ENCODE peak calls at places on chromosomes 16 and 17, in six cellular contexts. Q, D, Z, W, I and O are unnamed samples.

GRCh38 chr16:22711847-22712246 is 102.1 kb upstream of the HS3ST2 start:
- DNase-seq in W (no peak), I (no peak), Z (no peak), Q (no peak), D (no peak), O (no peak)

GRCh38 chr16:79656537-79657115 is 56.1 kb upstream of the MAF start:
- DNase-seq in D (no peak), W (no peak), Z (no peak), Q (no peak), I (no peak), O (no peak)

GRCh38 chr16:47712276-47713224 is 251.4 kb downstream of the PHKB start:
- DNase-seq in W (no peak), Z (no peak), D (no peak), I (no peak), Q (no peak), O (no peak)

GRCh38 chr17:60106377-60107059 is 27.8 kb upstream of the HEATR6 start:
- DNase-seq in D (peak), I (no peak), Z (no peak), W (no peak), Q (no peak), O (no peak)

GRCh38 chr16:84554627-84555328 is 50.3 kb upstream of the MEAK7 start:
- DNase-seq in Q (no peak), W (no peak), I (no peak), D (no peak), Z (no peak), O (no peak)

GRCh38 chr17:44995602-44996001 is 27.5 kb upstream of the C1QL1 start:
- DNase-seq in Z (no peak), D (no peak), I (no peak), Q (no peak), W (no peak), O (no peak)

GRCh38 chr17:45264988-45265387 is 3.1 kb upstream of the SPATA32 start:
- DNase-seq in Q (no peak), D (no peak), Z (no peak), W (no peak), I (no peak), O (no peak)

GRCh38 chr16:85220125-85220839 is 108.0 kb upstream of the CIBAR2 start:
- DNase-seq in Z (peak), D (peak), W (no peak), I (peak), Q (no peak), O (peak)

GRCh38 chr16:86286991-86287640 is 223.2 kb upstream of the FOXF1 start:
- DNase-seq in I (no peak), Z (no peak), D (no peak), W (no peak), Q (no peak), O (no peak)

GRCh38 chr16:25279491-25279890 is 21.8 kb upstream of the ZKSCAN2 start:
- DNase-seq in Q (no peak), Z (no peak), I (no peak), W (no peak), D (no peak), O (no peak)

GRCh38 chr17:59848778-59849177 is 44.0 kb downstream of the TUBD1 start:
- DNase-seq in Q (no peak), I (no peak), D (peak), Z (no peak), W (no peak), O (no peak)

GRCh38 chr16:3171855-3172593 is 16.0 kb upstream of the OR1F1 start:
- DNase-seq in I (no peak), Z (no peak), D (no peak), Q (no peak), W (no peak), O (no peak)

GRCh38 chr16:715448-716249 is 731 bp downstream of the METRN start:
- DNase-seq in Q (no peak), W (no peak), Z (no peak), D (no peak), I (no peak), O (no peak)

GRCh38 chr16:31355701-31356100 is 725 bp downstream of the ITGAX start:
- DNase-seq in Q (no peak), Z (no peak), D (no peak), I (no peak), W (no peak), O (no peak)

GRCh38 chr17:68085751-68086445 is 50.4 kb downstream of the KPNA2 start:
- DNase-seq in W (no peak), Z (no peak), I (no peak), Q (no peak), D (no peak), O (no peak)

GRCh38 chr16:2197765-2198164 is 1.4 kb upstream of the CASKIN1 start:
- DNase-seq in W (no peak), Q (no peak), Z (no peak), I (no peak), D (no peak), O (no peak)

GRCh38 chr16:27273670-27274522 is 5.3 kb upstream of the NSMCE1 start:
- DNase-seq in I (no peak), W (no peak), D (peak), Z (no peak), Q (no peak), O (no peak)

GRCh38 chr17:66135896-66136295 is 56.0 kb downstream of the CEP112 start:
- DNase-seq in Z (no peak), Q (no peak), W (no peak), D (peak), I (no peak), O (no peak)

GRCh38 chr17:79531696-79532095 is 79.2 kb downstream of the RBFOX3 start:
- DNase-seq in Z (no peak), W (no peak), D (no peak), I (no peak), Q (no peak), O (no peak)

GRCh38 chr17:56792267-56792666 is 41.5 kb downstream of the C17orf67 start:
- DNase-seq in I (no peak), Q (no peak), W (no peak), Z (no peak), D (no peak), O (no peak)

GRCh38 chr16:65698943-65699342 is 577.1 kb upstream of the CDH11 start:
- DNase-seq in Z (no peak), D (peak), I (no peak), W (no peak), Q (no peak), O (no peak)

GRCh38 chr16:50038756-50039529 is 13.9 kb downstream of the CNEP1R1 start:
- DNase-seq in Q (no peak), I (peak), W (no peak), D (no peak), Z (no peak), O (no peak)

GRCh38 chr16:6804461-6804860 is 528.2 kb upstream of the RBFOX1 start:
- DNase-seq in W (no peak), D (no peak), Z (no peak), I (no peak), Q (no peak), O (no peak)

GRCh38 chr17:63579633-63580032 is 21.1 kb upstream of the TACO1 start:
- DNase-seq in D (no peak), W (no peak), Z (no peak), Q (no peak), I (no peak), O (no peak)

GRCh38 chr17:31571124-31571892 is 179.8 kb downstream of the RAB11FIP4 start:
- DNase-seq in I (no peak), Z (no peak), W (no peak), Q (no peak), D (peak), O (no peak)

GRCh38 chr17:41518789-41519449 is at the start of gene KRT15:
- DNase-seq in D (no peak), Q (no peak), I (no peak), Z (no peak), W (no peak), O (no peak)

GRCh38 chr16:86483-86952 is 8.5 kb downstream of the MPG start:
- DNase-seq in Q (no peak), Z (no peak), W (no peak), I (no peak), D (no peak), O (no peak)

GRCh38 chr16:81697321-81697885 is 81.7 kb upstream of the PLCG2 start:
- DNase-seq in D (no peak), W (peak), Q (no peak), I (peak), Z (peak), O (peak)

GRCh38 chr16:4734730-4735575 is 616 bp downstream of the DNAAF8 start:
- DNase-seq in Z (peak), Q (peak), I (peak), D (peak), W (peak), O (peak)

GRCh38 chr16:10827691-10828341 is 9.2 kb upstream of the TVP23A start:
- DNase-seq in W (no peak), Z (peak), I (no peak), D (peak), Q (no peak), O (peak)

GRCh38 chr17:62611767-62612166 is 15.7 kb upstream of the MRC2 start:
- DNase-seq in W (no peak), Z (no peak), Q (no peak), D (no peak), I (no peak), O (no peak)

GRCh38 chr16:87809150-87809902 is 43.5 kb upstream of the KLHDC4 start:
- DNase-seq in D (no peak), Z (no peak), W (no peak), I (no peak), Q (no peak), O (no peak)

GRCh38 chr17:64061157-64061898 is 40.9 kb upstream of the ICAM2 start:
- DNase-seq in I (no peak), Q (no peak), W (no peak), D (peak), Z (no peak), O (no peak)

GRCh38 chr16:11236441-11236840 is 19.6 kb downstream of the SOCS1 start:
- DNase-seq in I (no peak), D (no peak), Q (no peak), W (no peak), Z (no peak), O (no peak)

GRCh38 chr16:67884684-67885083 is at the start of gene NRN1L:
- DNase-seq in Q (no peak), W (no peak), D (peak), Z (peak), I (peak), O (peak)

GRCh38 chr16:30524575-30525571 is 1.5 kb downstream of the ZNF768 start:
- DNase-seq in I (no peak), Q (no peak), D (no peak), W (no peak), Z (no peak), O (no peak)